ENCODE peak calls at places on chromosomes 12 and 14, in four cellular contexts. One of them, this sample, is unnamed.

GRCh38 chr12:114668905-114669304 is 15.1 kb downstream of the TBX3 start:
- DNase-seq in stimulated activated CD8-positive, alpha-beta memory T cell treated with anti-CD3 and anti-CD28 coated beads, Interleukin-7, amount 100 ng/mL, for 4 hours: no peak
- DNase-seq in PC-3: peak; percentile 39
- DNase-seq in stimulated activated CD4-positive, alpha-beta T cell treated with anti-CD3 and anti-CD28 coated beads, Interleukin-15, amount 100 ng/mL, for 1 hour: no peak
- DNase-seq in this sample: no peak

GRCh38 chr12:29234552-29234951 is 85.5 kb downstream of the FAR2 start:
- DNase-seq in stimulated activated CD8-positive, alpha-beta memory T cell treated with anti-CD3 and anti-CD28 coated beads, Interleukin-7, amount 100 ng/mL, for 4 hours: no peak
- DNase-seq in PC-3: no peak
- DNase-seq in stimulated activated CD4-positive, alpha-beta T cell treated with anti-CD3 and anti-CD28 coated beads, Interleukin-15, amount 100 ng/mL, for 1 hour: no peak
- DNase-seq in this sample: no peak

GRCh38 chr12:118334939-118335567 is 37.7 kb downstream of the TAOK3 start:
- DNase-seq in stimulated activated CD8-positive, alpha-beta memory T cell treated with anti-CD3 and anti-CD28 coated beads, Interleukin-7, amount 100 ng/mL, for 4 hours: no peak
- DNase-seq in PC-3: no peak
- DNase-seq in stimulated activated CD4-positive, alpha-beta T cell treated with anti-CD3 and anti-CD28 coated beads, Interleukin-15, amount 100 ng/mL, for 1 hour: no peak
- DNase-seq in this sample: no peak

GRCh38 chr12:92927436-92928116 is 1.5 kb downstream of the EEA1 start:
- DNase-seq in stimulated activated CD8-positive, alpha-beta memory T cell treated with anti-CD3 and anti-CD28 coated beads, Interleukin-7, amount 100 ng/mL, for 4 hours: no peak
- DNase-seq in PC-3: peak; percentile 66
- DNase-seq in stimulated activated CD4-positive, alpha-beta T cell treated with anti-CD3 and anti-CD28 coated beads, Interleukin-15, amount 100 ng/mL, for 1 hour: no peak
- DNase-seq in this sample: peak; percentile 37

GRCh38 chr14:59534361-59534987 is 42.1 kb downstream of the CCDC175 start:
- DNase-seq in stimulated activated CD8-positive, alpha-beta memory T cell treated with anti-CD3 and anti-CD28 coated beads, Interleukin-7, amount 100 ng/mL, for 4 hours: no peak
- DNase-seq in PC-3: no peak
- DNase-seq in stimulated activated CD4-positive, alpha-beta T cell treated with anti-CD3 and anti-CD28 coated beads, Interleukin-15, amount 100 ng/mL, for 1 hour: no peak
- DNase-seq in this sample: no peak

GRCh38 chr12:22738945-22739344 is 114.0 kb downstream of the ETNK1 start:
- DNase-seq in stimulated activated CD8-positive, alpha-beta memory T cell treated with anti-CD3 and anti-CD28 coated beads, Interleukin-7, amount 100 ng/mL, for 4 hours: no peak
- DNase-seq in PC-3: no peak
- DNase-seq in stimulated activated CD4-positive, alpha-beta T cell treated with anti-CD3 and anti-CD28 coated beads, Interleukin-15, amount 100 ng/mL, for 1 hour: no peak
- DNase-seq in this sample: no peak

GRCh38 chr12:57352166-57352565 is 78.7 kb downstream of the R3HDM2 start:
- DNase-seq in stimulated activated CD8-positive, alpha-beta memory T cell treated with anti-CD3 and anti-CD28 coated beads, Interleukin-7, amount 100 ng/mL, for 4 hours: no peak
- DNase-seq in PC-3: peak; percentile 8
- DNase-seq in stimulated activated CD4-positive, alpha-beta T cell treated with anti-CD3 and anti-CD28 coated beads, Interleukin-15, amount 100 ng/mL, for 1 hour: no peak
- DNase-seq in this sample: no peak

GRCh38 chr14:70018713-70019201 is 139.5 kb downstream of the SMOC1 start:
- DNase-seq in stimulated activated CD8-positive, alpha-beta memory T cell treated with anti-CD3 and anti-CD28 coated beads, Interleukin-7, amount 100 ng/mL, for 4 hours: no peak
- DNase-seq in PC-3: no peak
- DNase-seq in stimulated activated CD4-positive, alpha-beta T cell treated with anti-CD3 and anti-CD28 coated beads, Interleukin-15, amount 100 ng/mL, for 1 hour: no peak
- DNase-seq in this sample: no peak

GRCh38 chr12:164207-164606 is 49.8 kb downstream of the SLC6A12 start:
- DNase-seq in stimulated activated CD8-positive, alpha-beta memory T cell treated with anti-CD3 and anti-CD28 coated beads, Interleukin-7, amount 100 ng/mL, for 4 hours: no peak
- DNase-seq in PC-3: no peak
- DNase-seq in stimulated activated CD4-positive, alpha-beta T cell treated with anti-CD3 and anti-CD28 coated beads, Interleukin-15, amount 100 ng/mL, for 1 hour: no peak
- DNase-seq in this sample: no peak

GRCh38 chr14:50741571-50741970 is 73.5 kb upstream of the SAV1 start:
- DNase-seq in stimulated activated CD8-positive, alpha-beta memory T cell treated with anti-CD3 and anti-CD28 coated beads, Interleukin-7, amount 100 ng/mL, for 4 hours: no peak
- DNase-seq in PC-3: peak; percentile 95
- DNase-seq in stimulated activated CD4-positive, alpha-beta T cell treated with anti-CD3 and anti-CD28 coated beads, Interleukin-15, amount 100 ng/mL, for 1 hour: no peak
- DNase-seq in this sample: no peak

GRCh38 chr12:109154485-109155438 is 38.4 kb downstream of the ACACB start:
- DNase-seq in stimulated activated CD8-positive, alpha-beta memory T cell treated with anti-CD3 and anti-CD28 coated beads, Interleukin-7, amount 100 ng/mL, for 4 hours: peak; percentile 68
- DNase-seq in PC-3: peak; percentile 94
- DNase-seq in stimulated activated CD4-positive, alpha-beta T cell treated with anti-CD3 and anti-CD28 coated beads, Interleukin-15, amount 100 ng/mL, for 1 hour: peak; percentile 78
- DNase-seq in this sample: no peak

GRCh38 chr14:96538663-96539317 is 36.6 kb downstream of the PAPOLA start:
- DNase-seq in stimulated activated CD8-positive, alpha-beta memory T cell treated with anti-CD3 and anti-CD28 coated beads, Interleukin-7, amount 100 ng/mL, for 4 hours: no peak
- DNase-seq in PC-3: peak; percentile 24
- DNase-seq in stimulated activated CD4-positive, alpha-beta T cell treated with anti-CD3 and anti-CD28 coated beads, Interleukin-15, amount 100 ng/mL, for 1 hour: no peak
- DNase-seq in this sample: no peak

GRCh38 chr12:132405742-132406251 is 76.4 kb upstream of the GALNT9 start:
- DNase-seq in stimulated activated CD8-positive, alpha-beta memory T cell treated with anti-CD3 and anti-CD28 coated beads, Interleukin-7, amount 100 ng/mL, for 4 hours: no peak
- DNase-seq in PC-3: no peak
- DNase-seq in stimulated activated CD4-positive, alpha-beta T cell treated with anti-CD3 and anti-CD28 coated beads, Interleukin-15, amount 100 ng/mL, for 1 hour: no peak
- DNase-seq in this sample: no peak

GRCh38 chr14:96016761-96017160 is 22.4 kb upstream of the C14orf132 start:
- DNase-seq in stimulated activated CD8-positive, alpha-beta memory T cell treated with anti-CD3 and anti-CD28 coated beads, Interleukin-7, amount 100 ng/mL, for 4 hours: no peak
- DNase-seq in PC-3: no peak
- DNase-seq in stimulated activated CD4-positive, alpha-beta T cell treated with anti-CD3 and anti-CD28 coated beads, Interleukin-15, amount 100 ng/mL, for 1 hour: no peak
- DNase-seq in this sample: no peak

GRCh38 chr14:64507376-64508156 is 3.0 kb downstream of the ZBTB1 start:
- DNase-seq in stimulated activated CD8-positive, alpha-beta memory T cell treated with anti-CD3 and anti-CD28 coated beads, Interleukin-7, amount 100 ng/mL, for 4 hours: peak; percentile 27
- DNase-seq in PC-3: peak; percentile 75
- DNase-seq in stimulated activated CD4-positive, alpha-beta T cell treated with anti-CD3 and anti-CD28 coated beads, Interleukin-15, amount 100 ng/mL, for 1 hour: no peak
- DNase-seq in this sample: no peak

GRCh38 chr12:105330938-105331804 is 680 bp downstream of the C12orf75 start:
- DNase-seq in stimulated activated CD8-positive, alpha-beta memory T cell treated with anti-CD3 and anti-CD28 coated beads, Interleukin-7, amount 100 ng/mL, for 4 hours: peak; percentile 37
- DNase-seq in PC-3: peak; percentile 19
- DNase-seq in stimulated activated CD4-positive, alpha-beta T cell treated with anti-CD3 and anti-CD28 coated beads, Interleukin-15, amount 100 ng/mL, for 1 hour: peak; percentile 12
- DNase-seq in this sample: no peak

GRCh38 chr12:111268738-111269572 is 99.9 kb downstream of the PHETA1 start:
- DNase-seq in stimulated activated CD8-positive, alpha-beta memory T cell treated with anti-CD3 and anti-CD28 coated beads, Interleukin-7, amount 100 ng/mL, for 4 hours: no peak
- DNase-seq in PC-3: peak; percentile 23
- DNase-seq in stimulated activated CD4-positive, alpha-beta T cell treated with anti-CD3 and anti-CD28 coated beads, Interleukin-15, amount 100 ng/mL, for 1 hour: no peak
- DNase-seq in this sample: no peak

GRCh38 chr14:63578300-63578699 is 35.1 kb upstream of the PPP2R5E start:
- DNase-seq in stimulated activated CD8-positive, alpha-beta memory T cell treated with anti-CD3 and anti-CD28 coated beads, Interleukin-7, amount 100 ng/mL, for 4 hours: no peak
- DNase-seq in PC-3: no peak
- DNase-seq in stimulated activated CD4-positive, alpha-beta T cell treated with anti-CD3 and anti-CD28 coated beads, Interleukin-15, amount 100 ng/mL, for 1 hour: no peak
- DNase-seq in this sample: no peak

GRCh38 chr12:79933580-79934264 is 1.2 kb downstream of the PPP1R12A start:
- DNase-seq in stimulated activated CD8-positive, alpha-beta memory T cell treated with anti-CD3 and anti-CD28 coated beads, Interleukin-7, amount 100 ng/mL, for 4 hours: peak; percentile 6
- DNase-seq in PC-3: peak; percentile 25
- DNase-seq in stimulated activated CD4-positive, alpha-beta T cell treated with anti-CD3 and anti-CD28 coated beads, Interleukin-15, amount 100 ng/mL, for 1 hour: no peak
- DNase-seq in this sample: no peak

GRCh38 chr14:70133461-70133860 is 55.3 kb downstream of the SLC8A3 start:
- DNase-seq in stimulated activated CD8-positive, alpha-beta memory T cell treated with anti-CD3 and anti-CD28 coated beads, Interleukin-7, amount 100 ng/mL, for 4 hours: no peak
- DNase-seq in PC-3: no peak
- DNase-seq in stimulated activated CD4-positive, alpha-beta T cell treated with anti-CD3 and anti-CD28 coated beads, Interleukin-15, amount 100 ng/mL, for 1 hour: no peak
- DNase-seq in this sample: no peak

GRCh38 chr14:51293149-51293925 is 53.3 kb downstream of the TMX1 start:
- DNase-seq in stimulated activated CD8-positive, alpha-beta memory T cell treated with anti-CD3 and anti-CD28 coated beads, Interleukin-7, amount 100 ng/mL, for 4 hours: no peak
- DNase-seq in PC-3: no peak
- DNase-seq in stimulated activated CD4-positive, alpha-beta T cell treated with anti-CD3 and anti-CD28 coated beads, Interleukin-15, amount 100 ng/mL, for 1 hour: no peak
- DNase-seq in this sample: no peak

GRCh38 chr14:92794547-92794941 is 439 bp downstream of the GOLGA5 start:
- DNase-seq in stimulated activated CD8-positive, alpha-beta memory T cell treated with anti-CD3 and anti-CD28 coated beads, Interleukin-7, amount 100 ng/mL, for 4 hours: peak; percentile 1
- DNase-seq in PC-3: no peak
- DNase-seq in stimulated activated CD4-positive, alpha-beta T cell treated with anti-CD3 and anti-CD28 coated beads, Interleukin-15, amount 100 ng/mL, for 1 hour: no peak
- DNase-seq in this sample: no peak

GRCh38 chr12:3218150-3218845 is 141.1 kb downstream of the TSPAN9 start:
- DNase-seq in stimulated activated CD8-positive, alpha-beta memory T cell treated with anti-CD3 and anti-CD28 coated beads, Interleukin-7, amount 100 ng/mL, for 4 hours: no peak
- DNase-seq in PC-3: no peak
- DNase-seq in stimulated activated CD4-positive, alpha-beta T cell treated with anti-CD3 and anti-CD28 coated beads, Interleukin-15, amount 100 ng/mL, for 1 hour: no peak
- DNase-seq in this sample: peak; percentile 63

GRCh38 chr12:51269174-51270066 is 795 bp downstream of the SMAGP start:
- DNase-seq in stimulated activated CD8-positive, alpha-beta memory T cell treated with anti-CD3 and anti-CD28 coated beads, Interleukin-7, amount 100 ng/mL, for 4 hours: peak; percentile 43
- DNase-seq in PC-3: peak; percentile 65
- DNase-seq in stimulated activated CD4-positive, alpha-beta T cell treated with anti-CD3 and anti-CD28 coated beads, Interleukin-15, amount 100 ng/mL, for 1 hour: peak; percentile 21
- DNase-seq in this sample: no peak